ENCODE peak calls at places on chromosomes 4 and X, in nine cellular contexts. One of them, this sample, is unnamed.

GRCh38 chr4:69057620-69058409 is 38.5 kb upstream of the UGT2B7 start:
- DNase-seq in AG08395: no peak
- DNase-seq in RPMI7951: peak
- DNase-seq in stimulated activated naive CD4-positive, alpha-beta T cell: no peak
- DNase-seq in WTC11: peak
- DNase-seq in activated CD4-positive, alpha-beta T cell treated with anti-CD3 and anti-CD28 coated beads for 36 hours: no peak
- DNase-seq in AG04450: no peak
- DNase-seq in GM12891: no peak
- DNase-seq in effector memory CD8-positive, alpha-beta T cell: no peak
- DNase-seq in this sample: no peak

GRCh38 chrX:18434896-18435295 is 9.5 kb downstream of the CDKL5 start:
- DNase-seq in AG04450: no peak
- DNase-seq in effector memory CD8-positive, alpha-beta T cell: no peak
- DNase-seq in stimulated activated naive CD4-positive, alpha-beta T cell: no peak
- DNase-seq in AG08395: no peak
- DNase-seq in activated CD4-positive, alpha-beta T cell treated with anti-CD3 and anti-CD28 coated beads for 36 hours: no peak
- DNase-seq in WTC11: no peak
- DNase-seq in RPMI7951: no peak
- DNase-seq in GM12891: no peak
- DNase-seq in this sample: no peak

GRCh38 chrX:148601034-148601433 is 100.6 kb downstream of the AFF2 start:
- DNase-seq in RPMI7951: peak
- DNase-seq in GM12891: no peak
- DNase-seq in activated CD4-positive, alpha-beta T cell treated with anti-CD3 and anti-CD28 coated beads for 36 hours: no peak
- DNase-seq in AG08395: peak
- DNase-seq in WTC11: no peak
- DNase-seq in stimulated activated naive CD4-positive, alpha-beta T cell: no peak
- DNase-seq in AG04450: no peak
- DNase-seq in effector memory CD8-positive, alpha-beta T cell: no peak
- DNase-seq in this sample: no peak

GRCh38 chrX:155055494-155055893 is 15.4 kb downstream of the CMC4 start:
- DNase-seq in AG08395: no peak
- DNase-seq in WTC11: no peak
- DNase-seq in effector memory CD8-positive, alpha-beta T cell: no peak
- DNase-seq in activated CD4-positive, alpha-beta T cell treated with anti-CD3 and anti-CD28 coated beads for 36 hours: peak
- DNase-seq in stimulated activated naive CD4-positive, alpha-beta T cell: no peak
- DNase-seq in AG04450: no peak
- DNase-seq in RPMI7951: no peak
- DNase-seq in GM12891: no peak
- DNase-seq in this sample: no peak

GRCh38 chr4:185738038-185738552 is 73.9 kb downstream of the SORBS2 start:
- DNase-seq in WTC11: no peak
- DNase-seq in activated CD4-positive, alpha-beta T cell treated with anti-CD3 and anti-CD28 coated beads for 36 hours: no peak
- DNase-seq in RPMI7951: peak
- DNase-seq in effector memory CD8-positive, alpha-beta T cell: no peak
- DNase-seq in AG08395: peak
- DNase-seq in stimulated activated naive CD4-positive, alpha-beta T cell: no peak
- DNase-seq in AG04450: no peak
- DNase-seq in GM12891: no peak
- DNase-seq in this sample: no peak

GRCh38 chr4:139599594-139600374 is 43.8 kb upstream of the SETD7 start:
- DNase-seq in GM12891: no peak
- DNase-seq in AG08395: no peak
- DNase-seq in activated CD4-positive, alpha-beta T cell treated with anti-CD3 and anti-CD28 coated beads for 36 hours: no peak
- DNase-seq in effector memory CD8-positive, alpha-beta T cell: no peak
- DNase-seq in WTC11: no peak
- DNase-seq in stimulated activated naive CD4-positive, alpha-beta T cell: no peak
- DNase-seq in RPMI7951: peak
- DNase-seq in AG04450: no peak
- DNase-seq in this sample: no peak

GRCh38 chr4:13036841-13037240 is 447.3 kb downstream of the RAB28 start:
- DNase-seq in AG08395: no peak
- DNase-seq in WTC11: no peak
- DNase-seq in stimulated activated naive CD4-positive, alpha-beta T cell: no peak
- DNase-seq in activated CD4-positive, alpha-beta T cell treated with anti-CD3 and anti-CD28 coated beads for 36 hours: no peak
- DNase-seq in GM12891: no peak
- DNase-seq in RPMI7951: no peak
- DNase-seq in AG04450: no peak
- DNase-seq in effector memory CD8-positive, alpha-beta T cell: no peak
- DNase-seq in this sample: no peak

GRCh38 chrX:104166735-104167436 is 633 bp downstream of the FAM199X start:
- DNase-seq in AG04450: no peak
- DNase-seq in GM12891: no peak
- DNase-seq in WTC11: peak
- DNase-seq in activated CD4-positive, alpha-beta T cell treated with anti-CD3 and anti-CD28 coated beads for 36 hours: peak
- DNase-seq in AG08395: no peak
- DNase-seq in effector memory CD8-positive, alpha-beta T cell: no peak
- DNase-seq in stimulated activated naive CD4-positive, alpha-beta T cell: no peak
- DNase-seq in RPMI7951: no peak
- DNase-seq in this sample: no peak

GRCh38 chr4:6917445-6918241 is 8.0 kb downstream of the TBC1D14 start:
- DNase-seq in GM12891: no peak
- DNase-seq in stimulated activated naive CD4-positive, alpha-beta T cell: peak
- DNase-seq in activated CD4-positive, alpha-beta T cell treated with anti-CD3 and anti-CD28 coated beads for 36 hours: peak
- DNase-seq in effector memory CD8-positive, alpha-beta T cell: no peak
- DNase-seq in RPMI7951: peak
- DNase-seq in WTC11: peak
- DNase-seq in AG04450: no peak
- DNase-seq in AG08395: no peak
- DNase-seq in this sample: peak

GRCh38 chrX:43860646-43861370 is 21.4 kb downstream of the MAOB start:
- DNase-seq in RPMI7951: peak
- DNase-seq in AG08395: no peak
- DNase-seq in activated CD4-positive, alpha-beta T cell treated with anti-CD3 and anti-CD28 coated beads for 36 hours: no peak
- DNase-seq in AG04450: no peak
- DNase-seq in WTC11: no peak
- DNase-seq in GM12891: no peak
- DNase-seq in effector memory CD8-positive, alpha-beta T cell: no peak
- DNase-seq in stimulated activated naive CD4-positive, alpha-beta T cell: no peak
- DNase-seq in this sample: no peak

GRCh38 chrX:24396236-24396929 is 35.9 kb downstream of the SUPT20HL1 start:
- DNase-seq in stimulated activated naive CD4-positive, alpha-beta T cell: no peak
- DNase-seq in AG08395: no peak
- DNase-seq in effector memory CD8-positive, alpha-beta T cell: no peak
- DNase-seq in RPMI7951: peak
- DNase-seq in AG04450: no peak
- DNase-seq in WTC11: no peak
- DNase-seq in GM12891: no peak
- DNase-seq in activated CD4-positive, alpha-beta T cell treated with anti-CD3 and anti-CD28 coated beads for 36 hours: no peak
- DNase-seq in this sample: no peak

GRCh38 chrX:56248492-56248891 is 16.3 kb downstream of the KLF8 start:
- DNase-seq in AG08395: peak
- DNase-seq in GM12891: no peak
- DNase-seq in RPMI7951: peak
- DNase-seq in WTC11: peak
- DNase-seq in stimulated activated naive CD4-positive, alpha-beta T cell: peak
- DNase-seq in activated CD4-positive, alpha-beta T cell treated with anti-CD3 and anti-CD28 coated beads for 36 hours: peak
- DNase-seq in AG04450: no peak
- DNase-seq in effector memory CD8-positive, alpha-beta T cell: peak
- DNase-seq in this sample: peak

GRCh38 chr4:27357283-27357682 is 496.6 kb downstream of the STIM2 start:
- DNase-seq in stimulated activated naive CD4-positive, alpha-beta T cell: no peak
- DNase-seq in AG04450: no peak
- DNase-seq in activated CD4-positive, alpha-beta T cell treated with anti-CD3 and anti-CD28 coated beads for 36 hours: no peak
- DNase-seq in effector memory CD8-positive, alpha-beta T cell: no peak
- DNase-seq in WTC11: no peak
- DNase-seq in GM12891: no peak
- DNase-seq in RPMI7951: no peak
- DNase-seq in AG08395: peak
- DNase-seq in this sample: no peak

GRCh38 chr4:82629238-82630000 is 67.6 kb upstream of the TMEM150C start:
- DNase-seq in RPMI7951: no peak
- DNase-seq in WTC11: no peak
- DNase-seq in AG04450: no peak
- DNase-seq in GM12891: no peak
- DNase-seq in AG08395: no peak
- DNase-seq in effector memory CD8-positive, alpha-beta T cell: no peak
- DNase-seq in activated CD4-positive, alpha-beta T cell treated with anti-CD3 and anti-CD28 coated beads for 36 hours: no peak
- DNase-seq in stimulated activated naive CD4-positive, alpha-beta T cell: no peak
- DNase-seq in this sample: no peak

GRCh38 chr4:152424980-152425379 is 110.9 kb downstream of the FBXW7 start:
- DNase-seq in AG08395: no peak
- DNase-seq in effector memory CD8-positive, alpha-beta T cell: no peak
- DNase-seq in GM12891: no peak
- DNase-seq in RPMI7951: peak
- DNase-seq in WTC11: no peak
- DNase-seq in stimulated activated naive CD4-positive, alpha-beta T cell: no peak
- DNase-seq in AG04450: no peak
- DNase-seq in activated CD4-positive, alpha-beta T cell treated with anti-CD3 and anti-CD28 coated beads for 36 hours: no peak
- DNase-seq in this sample: no peak

GRCh38 chr4:97548943-97549583 is 594.2 kb downstream of the STPG2 start:
- DNase-seq in GM12891: no peak
- DNase-seq in RPMI7951: no peak
- DNase-seq in WTC11: no peak
- DNase-seq in stimulated activated naive CD4-positive, alpha-beta T cell: no peak
- DNase-seq in AG08395: no peak
- DNase-seq in AG04450: no peak
- DNase-seq in activated CD4-positive, alpha-beta T cell treated with anti-CD3 and anti-CD28 coated beads for 36 hours: no peak
- DNase-seq in effector memory CD8-positive, alpha-beta T cell: no peak
- DNase-seq in this sample: no peak

GRCh38 chr4:130468340-130468739 is 1372.4 kb downstream of the C4orf33 start:
- DNase-seq in AG04450: no peak
- DNase-seq in WTC11: no peak
- DNase-seq in GM12891: no peak
- DNase-seq in AG08395: no peak
- DNase-seq in stimulated activated naive CD4-positive, alpha-beta T cell: no peak
- DNase-seq in activated CD4-positive, alpha-beta T cell treated with anti-CD3 and anti-CD28 coated beads for 36 hours: no peak
- DNase-seq in effector memory CD8-positive, alpha-beta T cell: no peak
- DNase-seq in RPMI7951: no peak
- DNase-seq in this sample: no peak

GRCh38 chr4:15506464-15506863 is 36.8 kb downstream of the CC2D2A start:
- DNase-seq in stimulated activated naive CD4-positive, alpha-beta T cell: no peak
- DNase-seq in AG04450: peak
- DNase-seq in RPMI7951: peak
- DNase-seq in AG08395: no peak
- DNase-seq in activated CD4-positive, alpha-beta T cell treated with anti-CD3 and anti-CD28 coated beads for 36 hours: no peak
- DNase-seq in effector memory CD8-positive, alpha-beta T cell: no peak
- DNase-seq in WTC11: no peak
- DNase-seq in GM12891: no peak
- DNase-seq in this sample: no peak

This sample was measured in immature natural killer cell.